ENCODE peak calls at places on chromosomes 1 and 21, in nine cellular contexts. A is activated naive CD8-positive, alpha-beta T cell treated with anti-CD3 and anti-CD28 coated beads for 36 hours; T is HTR-8/SVneo; U is CD8-positive, alpha-beta memory T cell; R is small intestine; O is T-cell; K is fibroblast of lung; M is body of pancreas; V is HS-5. I is an unnamed sample.
A peak's percentile ranks its signal among the peaks of the same experiment; 100 is the strongest.

GRCh38 chr1:25875154-25875855 is at the start of gene PAQR7:
- DNase-seq in A (peak; percentile 82), T (peak; percentile 45), U (peak; percentile 62), R (peak; percentile 82), O (peak; percentile 47), K (peak; percentile 85), M (peak; percentile 87), V (no peak), I (peak; percentile 66)

GRCh38 chr1:68230901-68231626 is 1.3 kb downstream of the WLS start:
- DNase-seq in A (no peak), T (no peak), U (no peak), R (peak; percentile 20), O (no peak), K (no peak), M (peak; percentile 65), V (no peak), I (peak; percentile 20)

GRCh38 chr1:24805534-24806301 is 60.5 kb downstream of the CLIC4 start:
- DNase-seq in A (no peak), T (peak; percentile 39), U (no peak), R (no peak), O (no peak), K (peak; percentile 86), M (no peak), V (peak; percentile 61), I (no peak)

GRCh38 chr1:244030481-244031040 is 20.5 kb upstream of the ZBTB18 start:
- DNase-seq in A (no peak), T (no peak), U (no peak), R (no peak), O (no peak), K (peak; percentile 17), M (no peak), V (no peak), I (no peak)

GRCh38 chr21:46159390-46159789 is 4.0 kb upstream of the FTCD start:
- DNase-seq in A (no peak), T (no peak), U (no peak), R (no peak), O (no peak), K (no peak), M (no peak), V (no peak), I (no peak)

GRCh38 chr1:187041104-187041503 is 212.4 kb downstream of the PLA2G4A start:
- DNase-seq in A (no peak), T (no peak), U (no peak), R (no peak), O (no peak), K (no peak), M (no peak), V (no peak), I (no peak)

GRCh38 chr1:15158506-15159165 is 5.1 kb downstream of the TMEM51 start:
- DNase-seq in A (no peak), T (peak; percentile 63), U (no peak), R (no peak), O (no peak), K (peak; percentile 87), M (no peak), V (peak; percentile 56), I (no peak)

GRCh38 chr1:222924140-222924706 is 109.4 kb downstream of the DISP1 start:
- DNase-seq in A (no peak), T (no peak), U (no peak), R (no peak), O (no peak), K (no peak), M (no peak), V (no peak), I (no peak)

GRCh38 chr1:6148497-6149241 is 31.5 kb downstream of the CHD5 start:
- DNase-seq in A (peak; percentile 70), T (no peak), U (peak; percentile 33), R (peak; percentile 49), O (peak; percentile 53), K (no peak), M (peak; percentile 47), V (no peak), I (peak; percentile 53)

GRCh38 chr1:51421961-51422360 is 91.6 kb upstream of the TTC39A start:
- DNase-seq in A (no peak), T (peak; percentile 20), U (peak; percentile 8), R (peak; percentile 34), O (no peak), K (peak; percentile 61), M (no peak), V (no peak), I (no peak)

GRCh38 chr1:226656601-226657277 is 82.3 kb downstream of the ITPKB start:
- DNase-seq in A (no peak), T (no peak), U (peak; percentile 41), R (peak; percentile 89), O (no peak), K (peak; percentile 91), M (peak; percentile 93), V (peak; percentile 80), I (no peak)

GRCh38 chr21:42161957-42162681 is 56.8 kb upstream of the ABCG1 start:
- DNase-seq in A (no peak), T (no peak), U (no peak), R (no peak), O (no peak), K (peak; percentile 2), M (no peak), V (no peak), I (no peak)

GRCh38 chr1:246639732-246640131 is 73.5 kb downstream of the CNST start:
- DNase-seq in A (no peak), T (no peak), U (no peak), R (no peak), O (no peak), K (no peak), M (no peak), V (no peak), I (no peak)

GRCh38 chr1:222897527-222898190 is 82.8 kb downstream of the DISP1 start:
- DNase-seq in A (no peak), T (no peak), U (no peak), R (peak; percentile 32), O (no peak), K (peak; percentile 52), M (no peak), V (no peak), I (no peak)

GRCh38 chr1:50976890-50977574 is 7.0 kb downstream of the CDKN2C start:
- DNase-seq in A (no peak), T (no peak), U (peak; percentile 25), R (peak; percentile 28), O (no peak), K (peak; percentile 52), M (no peak), V (no peak), I (no peak)

GRCh38 chr1:63792152-63792551 is 18.3 kb downstream of the ROR1 start:
- DNase-seq in A (no peak), T (no peak), U (no peak), R (no peak), O (no peak), K (no peak), M (no peak), V (no peak), I (no peak)

GRCh38 chr1:171155484-171155883 is 29.6 kb upstream of the FMO2 start:
- DNase-seq in A (no peak), T (no peak), U (no peak), R (no peak), O (no peak), K (no peak), M (no peak), V (no peak), I (no peak)

GRCh38 chr1:116122955-116123757 is 12.0 kb downstream of the MAB21L3 start:
- DNase-seq in A (no peak), T (no peak), U (no peak), R (peak; percentile 86), O (no peak), K (peak; percentile 82), M (peak; percentile 57), V (peak; percentile 94), I (no peak)

GRCh38 chr21:34534522-34534921 is 22.5 kb upstream of the KCNE1 start:
- DNase-seq in A (peak; percentile 36), T (no peak), U (no peak), R (no peak), O (no peak), K (peak; percentile 70), M (no peak), V (no peak), I (no peak)

GRCh38 chr1:25617626-25618432 is 1.2 kb downstream of the MAN1C1 start:
- DNase-seq in A (no peak), T (no peak), U (no peak), R (no peak), O (no peak), K (no peak), M (no peak), V (no peak), I (no peak)

GRCh38 chr1:10431065-10431730 is 965 bp downstream of the CENPS start:
- DNase-seq in A (peak; percentile 24), T (peak; percentile 13), U (peak; percentile 5), R (peak; percentile 14), O (no peak), K (peak; percentile 45), M (no peak), V (no peak), I (no peak)

GRCh38 chr1:23618586-23619083 is 59.3 kb upstream of the ID3 start:
- DNase-seq in A (no peak), T (no peak), U (no peak), R (no peak), O (no peak), K (no peak), M (no peak), V (no peak), I (no peak)

GRCh38 chr1:154558610-154559495 is at the start of gene UBE2Q1:
- DNase-seq in A (peak; percentile 100), T (peak; percentile 94), U (peak; percentile 100), R (peak; percentile 99), O (peak; percentile 99), K (peak; percentile 98), M (peak; percentile 99), V (peak; percentile 92), I (peak; percentile 95)

GRCh38 chr1:163799190-163799805 is 477.5 kb downstream of the NUF2 start:
- DNase-seq in A (no peak), T (no peak), U (no peak), R (no peak), O (no peak), K (no peak), M (peak; percentile 65), V (no peak), I (no peak)

GRCh38 chr21:41500931-41501381 is 7.0 kb downstream of the TMPRSS2 start:
- DNase-seq in A (no peak), T (no peak), U (no peak), R (peak; percentile 89), O (no peak), K (no peak), M (peak; percentile 67), V (no peak), I (no peak)

GRCh38 chr21:31064803-31065202 is 26.5 kb upstream of the KRTAP19-8 start:
- DNase-seq in A (no peak), T (no peak), U (no peak), R (no peak), O (no peak), K (no peak), M (no peak), V (no peak), I (no peak)

GRCh38 chr21:41953831-41954653 is at the start of gene C2CD2:
- DNase-seq in A (peak; percentile 45), T (peak; percentile 78), U (no peak), R (peak; percentile 51), O (no peak), K (peak; percentile 76), M (peak; percentile 65), V (no peak), I (peak; percentile 34)

GRCh38 chr21:45891388-45892155 is 90.0 kb upstream of the COL6A1 start:
- DNase-seq in A (no peak), T (no peak), U (no peak), R (no peak), O (no peak), K (no peak), M (no peak), V (no peak), I (no peak)

GRCh38 chr1:60341274-60341673 is 267.7 kb upstream of the C1orf87 start:
- DNase-seq in A (no peak), T (no peak), U (no peak), R (no peak), O (no peak), K (no peak), M (no peak), V (no peak), I (no peak)

GRCh38 chr1:97252076-97252475 is 530.5 kb downstream of the PTBP2 start:
- DNase-seq in A (no peak), T (no peak), U (no peak), R (no peak), O (no peak), K (peak; percentile 80), M (peak; percentile 23), V (peak; percentile 48), I (no peak)

GRCh38 chr21:25313891-25314646 is 293.2 kb downstream of the MRPL39 start:
- DNase-seq in A (no peak), T (peak; percentile 13), U (no peak), R (no peak), O (no peak), K (peak; percentile 42), M (no peak), V (peak; percentile 53), I (no peak)